ENCODE peak calls at places on chromosomes 5 and 9, in six cellular contexts. T is posterior cingulate gyrus, M is AG04450, Z is LoVo, U is AG09319, J is SJSA1. Q is an unnamed sample.

GRCh38 chr5:164962302-164962961 is 1457.0 kb downstream of the MAT2B start:
- DNase-seq in T (no peak), M (no peak), Z (no peak), U (no peak), J (no peak), Q (no peak)

GRCh38 chr5:119630752-119631440 is 1.5 kb downstream of the FAM170A start:
- DNase-seq in T (no peak), M (no peak), Z (no peak), U (no peak), J (no peak), Q (no peak)

GRCh38 chr5:113034182-113034773 is 57.7 kb downstream of the DCP2 start:
- DNase-seq in T (no peak), M (no peak), Z (no peak), U (peak; percentile 70), J (peak; percentile 56), Q (no peak)

GRCh38 chr9:35650341-35651158 is at the start of gene SIT1:
- DNase-seq in T (no peak), M (no peak), Z (no peak), U (no peak), J (no peak), Q (peak; percentile 56)

GRCh38 chr5:112467467-112467866 is 48.4 kb upstream of the EPB41L4A start:
- DNase-seq in T (no peak), M (no peak), Z (no peak), U (no peak), J (no peak), Q (no peak)

GRCh38 chr5:18850159-18850558 is 1137.8 kb downstream of the CDH18 start:
- DNase-seq in T (no peak), M (no peak), Z (no peak), U (no peak), J (no peak), Q (no peak)

GRCh38 chr5:121144764-121145163 is 680.7 kb downstream of the PRR16 start:
- DNase-seq in T (no peak), M (no peak), Z (no peak), U (no peak), J (no peak), Q (no peak)

GRCh38 chr5:175778951-175779475 is 92.4 kb upstream of the CPLX2 start:
- DNase-seq in T (peak; percentile 92), M (no peak), Z (peak; percentile 71), U (no peak), J (no peak), Q (no peak)

GRCh38 chr5:61567337-61567736 is 235.3 kb downstream of the ZSWIM6 start:
- DNase-seq in T (no peak), M (no peak), Z (no peak), U (no peak), J (no peak), Q (no peak)

GRCh38 chr9:76045217-76045616 is 154.7 kb downstream of the PCSK5 start:
- DNase-seq in T (no peak), M (no peak), Z (no peak), U (no peak), J (no peak), Q (no peak)

GRCh38 chr5:38473008-38473407 is 83.4 kb downstream of the LIFR start:
- DNase-seq in T (no peak), M (no peak), Z (no peak), U (no peak), J (no peak), Q (no peak)

GRCh38 chr9:87640385-87640795 is 85.5 kb upstream of the CTSL start:
- DNase-seq in T (no peak), M (no peak), Z (no peak), U (no peak), J (peak; percentile 51), Q (no peak)

GRCh38 chr5:112691758-112692157 is 45.9 kb upstream of the APC start:
- DNase-seq in T (no peak), M (no peak), Z (peak; percentile 52), U (no peak), J (no peak), Q (no peak)

GRCh38 chr5:1196562-1196961 is 4.8 kb upstream of the SLC6A19 start:
- DNase-seq in T (no peak), M (no peak), Z (no peak), U (no peak), J (no peak), Q (no peak)

GRCh38 chr5:156036640-156037039 is 290.3 kb upstream of the SGCD start:
- DNase-seq in T (no peak), M (no peak), Z (no peak), U (peak; percentile 7), J (no peak), Q (no peak)

GRCh38 chr5:12910611-12911010 is 1006.4 kb upstream of the CTNND2 start:
- DNase-seq in T (no peak), M (no peak), Z (no peak), U (no peak), J (no peak), Q (no peak)

GRCh38 chr9:83588256-83588655 is 34.7 kb upstream of the IDNK start:
- DNase-seq in T (no peak), M (no peak), Z (no peak), U (no peak), J (no peak), Q (no peak)

GRCh38 chr9:81599837-81600236 is 89.5 kb downstream of the TLE1 start:
- DNase-seq in T (no peak), M (no peak), Z (no peak), U (no peak), J (no peak), Q (no peak)

GRCh38 chr5:149217802-149218153 is 53.9 kb upstream of the AFAP1L1 start:
- DNase-seq in T (no peak), M (no peak), Z (no peak), U (no peak), J (no peak), Q (no peak)